ENCODE peak calls at places on chromosomes 11 and 22, in five cellular contexts. One of them, this sample, is unnamed. For H3K4me1, the result is how much of the 10 kb centered on the place peaks cover.

GRCh38 chr11:67498544-67498972 is 6.6 kb downstream of the PITPNM1 start:
- DNase-seq in right atrium auricular region: no peak
- DNase-seq in psoas muscle: no peak
- DNase-seq in A549: no peak
- DNase-seq in left ventricle myocardium inferior: peak
- DNase-seq in this sample: no peak

GRCh38 chr22:24400726-24401596 is 26.4 kb upstream of the ADORA2A start:
- DNase-seq in right atrium auricular region: no peak
- DNase-seq in psoas muscle: no peak
- DNase-seq in A549: no peak
- DNase-seq in left ventricle myocardium inferior: no peak
- DNase-seq in this sample: peak

GRCh38 chr22:33666249-33666648 is 254.0 kb downstream of the LARGE1 start:
- DNase-seq in right atrium auricular region: no peak
- DNase-seq in psoas muscle: no peak
- DNase-seq in A549: no peak
- DNase-seq in left ventricle myocardium inferior: no peak
- DNase-seq in this sample: no peak

GRCh38 chr11:57422669-57423068 is 4.3 kb downstream of the SLC43A3 start:
- DNase-seq in right atrium auricular region: no peak
- DNase-seq in psoas muscle: no peak
- DNase-seq in A549: no peak
- DNase-seq in left ventricle myocardium inferior: no peak
- DNase-seq in this sample: no peak

GRCh38 chr11:118265954-118266353 is 1.9 kb upstream of the MPZL2 start:
- DNase-seq in right atrium auricular region: no peak
- DNase-seq in psoas muscle: peak
- DNase-seq in A549: no peak
- DNase-seq in left ventricle myocardium inferior: peak
- DNase-seq in this sample: no peak

GRCh38 chr11:60469723-60470122 is 14.1 kb downstream of the MS4A1 start:
- DNase-seq in right atrium auricular region: no peak
- DNase-seq in psoas muscle: no peak
- DNase-seq in A549: no peak
- DNase-seq in left ventricle myocardium inferior: no peak
- DNase-seq in this sample: no peak

GRCh38 chr11:13772223-13773046 is 104.0 kb downstream of the FAR1 start:
- DNase-seq in right atrium auricular region: no peak
- DNase-seq in psoas muscle: no peak
- DNase-seq in A549: peak
- DNase-seq in left ventricle myocardium inferior: no peak
- DNase-seq in this sample: peak

GRCh38 chr11:100672483-100673038 is 14.5 kb upstream of the ARHGAP42 start:
- DNase-seq in right atrium auricular region: no peak
- DNase-seq in psoas muscle: no peak
- DNase-seq in A549: no peak
- DNase-seq in left ventricle myocardium inferior: no peak
- DNase-seq in this sample: peak

GRCh38 chr11:72221386-72221785 is 3.2 kb upstream of the INPPL1 start:
- DNase-seq in right atrium auricular region: peak
- DNase-seq in psoas muscle: no peak
- DNase-seq in A549: no peak
- DNase-seq in left ventricle myocardium inferior: no peak
- DNase-seq in this sample: no peak

GRCh38 chr22:23206915-23207314 is 26.6 kb downstream of the BCR start:
- DNase-seq in right atrium auricular region: no peak
- DNase-seq in psoas muscle: no peak
- DNase-seq in A549: no peak
- DNase-seq in left ventricle myocardium inferior: no peak
- DNase-seq in this sample: no peak
- H3K4me1 ChIP-seq in right atrium auricular region: under half
- H3K4me1 ChIP-seq in psoas muscle: under half
- H3K4me1 ChIP-seq in A549: under half
- H3K4me1 ChIP-seq in left ventricle myocardium inferior: under half
- H3K4me1 ChIP-seq in this sample: under half

GRCh38 chr11:841981-842369 is 354 bp downstream of the POLR2L start:
- DNase-seq in right atrium auricular region: no peak
- DNase-seq in psoas muscle: no peak
- DNase-seq in A549: no peak
- DNase-seq in left ventricle myocardium inferior: no peak
- DNase-seq in this sample: no peak

GRCh38 chr11:843818-844692 is 1.4 kb downstream of the TSPAN4 start:
- DNase-seq in right atrium auricular region: peak
- DNase-seq in psoas muscle: peak
- DNase-seq in A549: peak
- DNase-seq in left ventricle myocardium inferior: peak
- DNase-seq in this sample: peak

GRCh38 chr11:842370-843002 is at the start of the genes POLR2L and TSPAN4:
- DNase-seq in right atrium auricular region: peak
- DNase-seq in psoas muscle: peak
- DNase-seq in A549: peak
- DNase-seq in left ventricle myocardium inferior: peak
- DNase-seq in this sample: peak

GRCh38 chr11:844693-845644 is 2.3 kb downstream of the TSPAN4 start:
- DNase-seq in right atrium auricular region: peak
- DNase-seq in psoas muscle: peak
- DNase-seq in A549: peak
- DNase-seq in left ventricle myocardium inferior: peak
- DNase-seq in this sample: peak

DNA sequence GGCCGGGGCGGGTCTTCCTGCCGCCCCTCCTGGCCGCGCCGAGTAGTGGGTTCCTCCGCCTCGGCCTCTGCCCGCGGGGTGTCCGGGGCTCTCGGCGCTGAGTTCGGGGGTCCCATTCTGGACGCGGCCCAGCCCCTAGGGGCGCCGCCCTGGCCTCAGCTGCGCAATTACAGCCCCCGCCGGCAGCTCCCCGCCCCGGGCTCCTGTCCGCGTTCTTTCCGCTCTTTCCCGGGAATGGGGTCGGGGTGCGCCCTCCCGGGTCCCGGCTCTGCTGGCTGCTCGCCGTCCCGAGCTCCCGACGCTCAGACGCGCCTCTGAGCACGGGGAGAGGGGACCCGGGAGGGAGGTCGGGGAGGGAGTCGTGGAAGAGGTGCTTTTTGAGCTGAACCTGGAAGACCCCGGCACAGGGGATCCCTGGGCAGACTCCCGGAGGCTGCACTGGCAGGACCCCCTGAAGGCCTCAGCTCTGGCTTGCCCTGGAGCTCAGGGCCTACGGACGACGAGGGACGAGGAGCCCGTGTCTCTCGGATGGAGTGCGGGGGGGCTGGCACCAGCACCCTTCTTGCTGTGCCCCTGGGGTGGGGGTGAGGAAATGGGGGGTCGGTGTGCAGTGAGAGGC is 543 bp downstream of the TSPAN4 start:
- DNase-seq in right atrium auricular region: no peak
- DNase-seq in psoas muscle: no peak
- DNase-seq in A549: no peak
- DNase-seq in left ventricle myocardium inferior: no peak
- DNase-seq in this sample: no peak
- H3K4me1 ChIP-seq in right atrium auricular region: under half
- H3K4me1 ChIP-seq in psoas muscle: under half
- H3K4me1 ChIP-seq in A549: half or more
- H3K4me1 ChIP-seq in left ventricle myocardium inferior: half or more
- H3K4me1 ChIP-seq in this sample: under half

GRCh38 chr11:69051381-69052342 is 2.9 kb downstream of the TPCN2 start:
- DNase-seq in right atrium auricular region: no peak
- DNase-seq in psoas muscle: no peak
- DNase-seq in A549: no peak
- DNase-seq in left ventricle myocardium inferior: no peak
- DNase-seq in this sample: no peak

GRCh38 chr11:69050592-69051380 is 2.1 kb downstream of the TPCN2 start:
- DNase-seq in right atrium auricular region: no peak
- DNase-seq in psoas muscle: no peak
- DNase-seq in A549: no peak
- DNase-seq in left ventricle myocardium inferior: no peak
- DNase-seq in this sample: no peak

GRCh38 chr11:69048718-69049489 is at the start of gene TPCN2:
- DNase-seq in right atrium auricular region: peak
- DNase-seq in psoas muscle: peak
- DNase-seq in A549: peak
- DNase-seq in left ventricle myocardium inferior: peak
- DNase-seq in this sample: peak

GRCh38 chr11:69048056-69048717 is 545 bp upstream of the TPCN2 start:
- DNase-seq in right atrium auricular region: no peak
- DNase-seq in psoas muscle: no peak
- DNase-seq in A549: no peak
- DNase-seq in left ventricle myocardium inferior: no peak
- DNase-seq in this sample: peak

DNA sequence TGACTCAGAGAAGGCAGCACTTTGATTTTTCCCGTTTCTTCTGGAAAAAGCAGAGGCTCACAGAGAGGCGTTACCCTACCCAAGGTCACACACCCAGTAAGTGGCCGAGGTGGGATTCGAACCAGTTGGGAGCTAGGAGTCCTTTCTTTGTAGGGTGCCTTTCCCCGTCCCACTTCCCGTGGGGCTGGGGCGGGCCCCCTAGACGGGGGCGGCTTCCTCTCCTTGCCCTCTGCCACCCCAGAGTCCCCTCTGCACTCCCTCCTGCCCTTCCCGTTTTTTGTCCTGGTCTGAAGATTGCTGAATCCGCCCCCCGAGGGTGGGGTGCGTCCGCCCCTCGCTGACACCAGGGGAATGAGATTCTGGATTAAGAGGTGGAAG is 747 bp downstream of the TPCN2 start:
- DNase-seq in right atrium auricular region: no peak
- DNase-seq in psoas muscle: no peak
- DNase-seq in A549: no peak
- DNase-seq in left ventricle myocardium inferior: no peak
- DNase-seq in this sample: no peak
- H3K4me1 ChIP-seq in right atrium auricular region: under half
- H3K4me1 ChIP-seq in psoas muscle: under half
- H3K4me1 ChIP-seq in A549: under half
- H3K4me1 ChIP-seq in left ventricle myocardium inferior: half or more
- H3K4me1 ChIP-seq in this sample: under half

GRCh38 chr22:36469094-36469710 is 12.2 kb downstream of the TXN2 start:
- DNase-seq in right atrium auricular region: no peak
- DNase-seq in psoas muscle: no peak
- DNase-seq in A549: no peak
- DNase-seq in left ventricle myocardium inferior: no peak
- DNase-seq in this sample: no peak

GRCh38 chr22:36472689-36473088 is 8.8 kb downstream of the TXN2 start:
- DNase-seq in right atrium auricular region: no peak
- DNase-seq in psoas muscle: no peak
- DNase-seq in A549: no peak
- DNase-seq in left ventricle myocardium inferior: no peak
- DNase-seq in this sample: no peak

GRCh38 chr22:36470162-36470993 is 11.1 kb downstream of the TXN2 start:
- DNase-seq in right atrium auricular region: peak
- DNase-seq in psoas muscle: peak
- DNase-seq in A549: peak
- DNase-seq in left ventricle myocardium inferior: peak
- DNase-seq in this sample: peak

GRCh38 chr22:36470994-36471331 is 10.5 kb downstream of the TXN2 start:
- DNase-seq in right atrium auricular region: no peak
- DNase-seq in psoas muscle: no peak
- DNase-seq in A549: no peak
- DNase-seq in left ventricle myocardium inferior: no peak
- DNase-seq in this sample: peak

GRCh38 chr22:36471341-36471821 is 10.1 kb downstream of the TXN2 start:
- DNase-seq in right atrium auricular region: no peak
- DNase-seq in psoas muscle: no peak
- DNase-seq in A549: no peak
- DNase-seq in left ventricle myocardium inferior: no peak
- DNase-seq in this sample: peak
- H3K4me1 ChIP-seq in right atrium auricular region: under half
- H3K4me1 ChIP-seq in psoas muscle: under half
- H3K4me1 ChIP-seq in A549: under half
- H3K4me1 ChIP-seq in left ventricle myocardium inferior: half or more
- H3K4me1 ChIP-seq in this sample: under half